ENCODE peak calls at places on chromosomes 13 and 19, in four cellular contexts. K, I, N and V are unnamed samples.

GRCh38 chr19:49801966-49802661 is 11.0 kb downstream of the FUZ start:
- DNase-seq in K (no peak), I (no peak), N (peak; percentile 93), V (no peak)

GRCh38 chr13:21243045-21243842 is 66.8 kb downstream of the MRPL57 start:
- DNase-seq in K (no peak), I (no peak), N (no peak), V (no peak)

GRCh38 chr19:40393894-40394815 is 4.2 kb upstream of the HIPK4 start:
- DNase-seq in K (no peak), I (no peak), N (no peak), V (no peak)

GRCh38 chr13:39023761-39024160 is 14.1 kb downstream of the PROSER1 start:
- DNase-seq in K (no peak), I (no peak), N (no peak), V (peak; percentile 86)

GRCh38 chr13:48194392-48194754 is 38.6 kb upstream of the ITM2B start:
- DNase-seq in K (no peak), I (no peak), N (no peak), V (no peak)

GRCh38 chr13:37481005-37481857 is 117.3 kb downstream of the POSTN start:
- DNase-seq in K (no peak), I (no peak), N (no peak), V (no peak)

GRCh38 chr13:57611956-57612355 is 19.6 kb upstream of the PCDH17 start:
- DNase-seq in K (no peak), I (no peak), N (no peak), V (no peak)

GRCh38 chr19:16330811-16331690 is 6.4 kb downstream of the KLF2 start:
- DNase-seq in K (no peak), I (no peak), N (no peak), V (no peak)

GRCh38 chr13:36151591-36151990 is 20.4 kb upstream of the DCLK1 start:
- DNase-seq in K (no peak), I (no peak), N (no peak), V (no peak)

GRCh38 chr13:99871249-99871898 is 100.2 kb downstream of the ZIC5 start:
- DNase-seq in K (no peak), I (no peak), N (no peak), V (no peak)

GRCh38 chr19:17829855-17830566 is 8.7 kb upstream of the INSL3 start:
- DNase-seq in K (no peak), I (peak; percentile 38), N (peak; percentile 94), V (no peak)

GRCh38 chr13:48038763-48039162 is 1.2 kb downstream of the NUDT15 start:
- DNase-seq in K (no peak), I (no peak), N (peak; percentile 18), V (no peak)

GRCh38 chr13:113123226-113124150 is 889 bp downstream of the F10 start:
- DNase-seq in K (no peak), I (no peak), N (peak; percentile 50), V (no peak)

DNA sequence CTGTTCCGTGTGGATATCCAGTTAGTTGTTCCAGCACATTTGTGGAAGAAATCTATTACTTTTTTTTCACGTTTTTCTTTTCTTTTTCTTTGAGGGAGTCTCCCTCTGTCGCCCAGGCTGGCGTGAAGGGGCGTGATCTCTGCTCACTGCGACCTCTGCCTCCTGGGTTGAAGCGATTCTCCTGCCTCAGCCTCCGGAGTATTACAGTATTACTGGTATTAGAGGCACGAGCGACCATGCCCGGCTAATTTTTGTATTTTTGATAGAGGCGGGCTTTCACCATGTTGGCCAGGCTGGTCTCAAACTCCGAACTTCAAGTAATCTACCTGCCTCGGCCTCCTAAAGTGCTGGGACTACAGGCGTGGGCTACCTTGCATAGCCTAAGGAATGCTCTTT is 43.6 kb downstream of the ZNF611 start:
- DNase-seq in K (no peak), I (no peak), N (peak; percentile 22), V (no peak)
- H3K27ac ChIP-seq in K (peak overlapping the region; percentile 62), I (peak overlapping the region; percentile 73), N (peak overlapping the region; percentile 28), V (peak overlapping the region; percentile 96)

GRCh38 chr19:1265611-1266115 is 3.5 kb upstream of the CIRBP start:
- DNase-seq in K (peak; percentile 38), I (no peak), N (no peak), V (no peak)
- H3K27ac ChIP-seq in K (peak overlapping the region; percentile 73), I (peak overlapping the region; percentile 52), N (no peak overlapping the region), V (peak overlapping the region; percentile 99)

GRCh38 chr19:54418030-54418929 is 3.0 kb downstream of the TTYH1 start:
- DNase-seq in K (no peak), I (no peak), N (peak; percentile 43), V (no peak)
- H3K27ac ChIP-seq in K (no peak overlapping the region), I (no peak overlapping the region), N (no peak overlapping the region), V (no peak overlapping the region)

GRCh38 chr19:47095707-47096704 is 17.6 kb downstream of the ZC3H4 start:
- DNase-seq in K (no peak), I (no peak), N (peak; percentile 41), V (peak; percentile 91)

GRCh38 chr19:47098608-47099007 is 15.0 kb downstream of the ZC3H4 start:
- DNase-seq in K (no peak), I (no peak), N (no peak), V (no peak)

GRCh38 chr19:47099576-47100050 is 14.0 kb downstream of the ZC3H4 start:
- DNase-seq in K (no peak), I (no peak), N (no peak), V (no peak)

GRCh38 chr19:47096721-47097120 is 16.9 kb downstream of the ZC3H4 start:
- DNase-seq in K (no peak), I (no peak), N (no peak), V (no peak)

GRCh38 chr19:47097396-47098217 is 16.0 kb downstream of the ZC3H4 start:
- DNase-seq in K (no peak), I (no peak), N (no peak), V (no peak)
- H3K27ac ChIP-seq in K (no peak overlapping the region), I (no peak overlapping the region), N (peak overlapping the region; percentile 85), V (peak overlapping the region; percentile 91)

DNA sequence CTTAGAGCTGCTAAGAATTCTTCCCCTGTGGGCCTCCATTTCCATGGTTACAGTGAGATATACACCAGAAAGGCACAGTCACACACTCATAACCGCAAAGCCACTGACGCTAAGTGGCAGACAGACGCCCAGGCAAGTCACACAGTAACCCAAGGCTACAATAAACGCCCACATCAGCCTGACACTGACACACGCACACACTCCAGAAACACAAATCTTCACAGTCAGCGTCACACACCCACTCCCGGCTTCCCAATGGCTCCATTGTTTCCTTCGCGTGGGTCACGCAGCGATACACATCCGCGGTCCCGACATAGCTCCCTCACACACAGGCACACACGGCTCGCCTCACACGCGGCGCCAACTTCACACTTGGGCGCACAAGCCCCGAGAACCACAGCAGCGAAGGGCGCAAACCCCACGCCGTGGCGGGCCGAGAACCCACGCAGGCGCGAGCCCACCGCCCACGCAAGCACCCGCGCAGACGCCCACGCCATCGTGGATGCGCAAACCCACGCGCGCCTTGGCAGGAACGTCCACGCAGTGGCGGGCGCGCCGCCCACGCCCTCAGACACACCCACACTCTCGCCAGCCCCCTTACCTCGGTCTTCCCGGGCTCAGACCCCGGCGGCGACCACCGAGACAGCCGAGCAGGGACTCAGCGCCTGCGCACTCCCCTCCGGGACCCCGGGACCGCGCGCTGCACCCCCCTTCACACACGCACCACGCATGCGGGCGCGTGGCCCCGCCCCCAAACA is at the start of gene ZNF667:
- DNase-seq in K (no peak), I (no peak), N (peak; percentile 4), V (peak; percentile 26)
- H3K27ac ChIP-seq in K (no peak within 1 kb of the TSS), I (peak within 1 kb of the TSS; percentile 70), N (peak within 1 kb of the TSS; percentile 83), V (peak within 1 kb of the TSS; percentile 58)

GRCh38 chr13:80458546-80458945 is 117.6 kb upstream of the SPRY2 start:
- DNase-seq in K (no peak), I (no peak), N (no peak), V (no peak)
- H3K27ac ChIP-seq in K (no peak overlapping the region), I (no peak overlapping the region), N (no peak overlapping the region), V (no peak overlapping the region)